ENCODE peak calls at places on chromosomes 7 and 10, in four cellular contexts. Y, W, J and C are unnamed samples. For H3K4me1 and H3K27me3, the result is how much of the 10 kb centered on the place peaks cover.

GRCh38 chr10:22433875-22434274 is 88.6 kb downstream of the SPAG6 start:
- DNase-seq in W (peak), J (peak), Y (no peak), C (no peak)

GRCh38 chr10:68559872-68560200 is 301 bp upstream of the TET1 start:
- DNase-seq in Y (no peak), J (no peak), W (peak), C (no peak)

GRCh38 chr10:68208424-68209042 is 23.4 kb downstream of the ATOH7 start:
- DNase-seq in Y (peak), J (peak), W (peak), C (no peak)

GRCh38 chr10:29495366-29495765 is 139.4 kb downstream of the SVIL start:
- DNase-seq in J (no peak), W (no peak), Y (no peak), C (no peak)

GRCh38 chr10:72685264-72685921 is 6.5 kb upstream of the MCU start:
- DNase-seq in Y (peak), W (no peak), J (no peak), C (no peak)

GRCh38 chr10:122374246-122374858 is at the start of gene PLEKHA1:
- DNase-seq in J (peak), W (peak), Y (peak), C (peak)

GRCh38 chr10:81905161-81905560 is 30.2 kb downstream of the NRG3 start:
- DNase-seq in J (no peak), Y (no peak), W (no peak), C (no peak)

GRCh38 chr7:28346256-28346655 is 66.1 kb upstream of the CREB5 start:
- DNase-seq in Y (no peak), W (no peak), J (no peak), C (no peak)

GRCh38 chr10:63534723-63535122 is 13.5 kb downstream of the REEP3 start:
- DNase-seq in J (no peak), W (no peak), Y (no peak), C (no peak)

GRCh38 chr7:16083931-16084330 is 337.4 kb downstream of the CRPPA start:
- DNase-seq in Y (no peak), J (peak), W (peak), C (no peak)

GRCh38 chr10:14751576-14752330 is 22.9 kb downstream of the FAM107B start:
- DNase-seq in Y (no peak), J (no peak), W (no peak), C (no peak)

GRCh38 chr10:14285941-14286555 is 44.7 kb downstream of the FRMD4A start:
- DNase-seq in Y (no peak), W (no peak), J (no peak), C (no peak)

GRCh38 chr7:102044984-102045673 is 227.7 kb downstream of the CUX1 start:
- DNase-seq in W (peak), J (no peak), Y (no peak), C (peak)

GRCh38 chr10:117553815-117554172 is 11.2 kb downstream of the EMX2 start:
- DNase-seq in J (no peak), Y (no peak), W (no peak), C (no peak)

GRCh38 chr10:76922666-76923065 is 714.9 kb downstream of the KCNMA1 start:
- DNase-seq in J (no peak), Y (no peak), W (no peak), C (no peak)

GRCh38 chr10:101310528-101311439 is 43.2 kb upstream of the BTRC start:
- DNase-seq in W (no peak), J (no peak), Y (peak), C (no peak)

GRCh38 chr7:150934045-150934766 is 43.9 kb downstream of the KCNH2 start:
- DNase-seq in Y (no peak), W (no peak), J (no peak), C (no peak)

GRCh38 chr10:61001731-61002122 is 57.7 kb upstream of the RHOBTB1 start:
- DNase-seq in Y (no peak), W (no peak), J (no peak), C (no peak)

GRCh38 chr7:151723321-151723720 is 153.6 kb downstream of the PRKAG2 start:
- DNase-seq in W (no peak), Y (no peak), J (no peak), C (no peak)

GRCh38 chr7:96204601-96205000 is 117.3 kb downstream of the SLC25A13 start:
- DNase-seq in J (no peak), Y (no peak), W (no peak), C (no peak)

GRCh38 chr7:158975526-158976467 is 119.4 kb downstream of the DYNC2I1 start:
- DNase-seq in W (no peak), Y (peak), J (no peak), C (no peak)

GRCh38 chr10:69656719-69657269 is 26.7 kb downstream of the FAM241B start:
- DNase-seq in W (no peak), Y (no peak), J (no peak), C (no peak)

GRCh38 chr10:17029581-17030271 is 99.9 kb downstream of the CUBN start:
- DNase-seq in Y (peak), W (peak), J (peak), C (peak)

GRCh38 chr7:73429218-73429617 is 4.4 kb upstream of the FZD9 start:
- DNase-seq in Y (no peak), J (no peak), W (no peak), C (no peak)

GRCh38 chr7:50632561-50633413 is 67.6 kb upstream of the DDC start:
- DNase-seq in J (peak), Y (peak), W (peak), C (peak)

GRCh38 chr10:80168679-80169380 is 36.3 kb downstream of the PLAC9 start:
- DNase-seq in W (no peak), J (no peak), Y (no peak), C (no peak)

GRCh38 chr7:39527296-39527695 is 38.9 kb upstream of the YAE1 start:
- DNase-seq in Y (no peak), W (no peak), J (no peak), C (no peak)

GRCh38 chr10:15311249-15311884 is 59.7 kb downstream of the FAM171A1 start:
- DNase-seq in J (no peak), W (no peak), Y (no peak), C (no peak)

GRCh38 chr7:120877706-120878105 is 19.8 kb upstream of the TSPAN12 start:
- DNase-seq in Y (no peak), W (no peak), J (no peak), C (no peak)

GRCh38 chr7:55523366-55523765 is 48.9 kb downstream of the VOPP1 start:
- DNase-seq in W (no peak), J (no peak), Y (no peak), C (no peak)

GRCh38 chr7:66033471-66034385 is 41.9 kb upstream of the ASL start:
- DNase-seq in J (no peak), W (no peak), Y (no peak), C (no peak)

GRCh38 chr10:47404446-47404845 is 20.4 kb upstream of the ZNF488 start:
- DNase-seq in W (no peak), Y (no peak), J (no peak), C (peak)

GRCh38 chr7:72234086-72234485 is 178.1 kb downstream of the CALN1 start:
- DNase-seq in J (no peak), W (no peak), Y (no peak), C (no peak)

GRCh38 chr7:47572939-47573757 is 8.8 kb downstream of the TNS3 start:
- DNase-seq in Y (peak), W (no peak), J (no peak), C (no peak)
- H3K4me1 ChIP-seq in Y (under half), W (half or more), J (half or more), C (half or more)

DNA sequence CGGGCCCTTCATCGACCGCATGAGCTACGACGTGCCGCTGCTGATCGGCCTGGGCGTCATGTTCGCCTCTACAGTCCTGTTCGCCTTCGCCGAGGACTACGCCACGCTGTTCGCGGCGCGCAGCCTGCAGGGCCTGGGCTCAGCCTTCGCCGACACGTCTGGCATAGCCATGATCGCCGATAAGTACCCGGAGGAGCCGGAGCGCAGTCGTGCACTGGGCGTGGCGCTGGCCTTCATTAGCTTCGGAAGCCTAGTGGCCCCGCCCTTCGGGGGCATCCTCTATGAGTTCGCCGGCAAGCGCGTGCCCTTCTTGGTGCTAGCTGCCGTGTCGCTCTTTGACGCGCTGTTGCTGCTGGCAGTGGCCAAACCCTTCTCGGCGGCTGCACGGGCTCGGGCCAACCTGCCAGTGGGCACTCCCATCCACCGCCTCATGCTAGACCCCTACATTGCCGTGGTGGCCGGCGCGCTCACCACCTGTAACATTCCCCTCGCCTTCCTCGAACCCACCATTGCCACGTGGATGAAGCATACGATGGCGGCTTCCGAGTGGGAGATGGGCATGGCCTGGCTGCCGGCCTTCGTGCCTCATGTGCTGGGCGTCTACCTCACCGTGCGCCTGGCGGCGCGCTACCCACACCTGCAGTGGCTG is 1.2 kb downstream of the SLC18A3 start:
- DNase-seq in Y (no peak), J (no peak), W (no peak), C (peak)
- H3K27me3 ChIP-seq in Y (half or more), J (half or more), W (under half), C (half or more)

GRCh38 chr10:110399163-110400094 is 94.7 kb upstream of the SMNDC1 start:
- DNase-seq in Y (peak), W (peak), J (peak), C (no peak)
- H3K4me3 ChIP-seq in Y (no peak), W (peak), J (peak), C (no peak)

GRCh38 chr7:36742911-36743775 is 18.8 kb upstream of the AOAH start:
- DNase-seq in W (no peak), J (no peak), Y (no peak), C (no peak)
- H3K4me1 ChIP-seq in W (under half), J (under half), Y (under half), C (under half)

DNA sequence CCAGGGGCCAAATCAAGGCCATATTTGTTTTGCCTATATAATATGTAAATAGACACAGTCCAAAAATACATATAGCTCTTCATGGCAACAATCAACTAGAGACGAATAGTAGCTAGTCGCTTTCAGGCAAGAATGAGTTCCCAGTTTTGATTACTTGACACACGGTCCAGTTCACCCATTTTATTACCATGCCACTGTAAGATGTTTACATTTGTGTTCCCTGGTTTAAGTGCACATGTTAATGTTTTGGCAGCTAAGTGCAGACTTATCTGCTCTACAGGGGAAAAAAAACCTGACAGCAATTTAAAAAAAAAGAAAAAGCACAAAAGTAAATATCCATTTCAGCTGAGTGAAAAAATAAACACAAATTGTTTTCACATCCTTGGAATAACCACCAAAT is 213.1 kb downstream of the TPK1 start:
- DNase-seq in Y (peak), W (no peak), J (no peak), C (no peak)
- H3K27me3 ChIP-seq in Y (under half), W (under half), J (under half), C (under half)

GRCh38 chr10:43576580-43576979 is 2.2 kb upstream of the ZNF239 start:
- DNase-seq in W (no peak), J (no peak), Y (no peak), C (no peak)

GRCh38 chr10:43574906-43575305 is 490 bp upstream of the ZNF239 start:
- DNase-seq in W (no peak), Y (no peak), J (no peak), C (no peak)

GRCh38 chr10:43576062-43576461 is 1.6 kb upstream of the ZNF239 start:
- DNase-seq in W (no peak), J (no peak), Y (peak), C (no peak)

GRCh38 chr10:43574035-43574892 is at the start of gene ZNF239:
- DNase-seq in W (peak), J (peak), Y (peak), C (peak)

GRCh38 chr10:43573250-43574034 is 974 bp downstream of the ZNF239 start:
- DNase-seq in W (no peak), J (no peak), Y (no peak), C (no peak)
- H3K4me3 ChIP-seq in W (peak), J (no peak), Y (peak), C (peak)

GRCh38 chr10:124680675-124681074 is 63.5 kb downstream of the FAM53B start:
- DNase-seq in Y (peak), W (no peak), J (no peak), C (peak)

GRCh38 chr10:124679401-124679800 is 64.8 kb downstream of the FAM53B start:
- DNase-seq in Y (no peak), W (no peak), J (no peak), C (no peak)

GRCh38 chr10:124678566-124679240 is 65.5 kb downstream of the FAM53B start:
- DNase-seq in J (no peak), Y (no peak), W (no peak), C (no peak)

GRCh38 chr10:124681626-124682552 is 62.3 kb downstream of the FAM53B start:
- DNase-seq in W (no peak), Y (no peak), J (no peak), C (no peak)

GRCh38 chr10:124681091-124681490 is 63.1 kb downstream of the FAM53B start:
- DNase-seq in Y (no peak), J (no peak), W (no peak), C (no peak)
- H3K4me1 ChIP-seq in Y (under half), J (under half), W (under half), C (half or more)

DNA sequence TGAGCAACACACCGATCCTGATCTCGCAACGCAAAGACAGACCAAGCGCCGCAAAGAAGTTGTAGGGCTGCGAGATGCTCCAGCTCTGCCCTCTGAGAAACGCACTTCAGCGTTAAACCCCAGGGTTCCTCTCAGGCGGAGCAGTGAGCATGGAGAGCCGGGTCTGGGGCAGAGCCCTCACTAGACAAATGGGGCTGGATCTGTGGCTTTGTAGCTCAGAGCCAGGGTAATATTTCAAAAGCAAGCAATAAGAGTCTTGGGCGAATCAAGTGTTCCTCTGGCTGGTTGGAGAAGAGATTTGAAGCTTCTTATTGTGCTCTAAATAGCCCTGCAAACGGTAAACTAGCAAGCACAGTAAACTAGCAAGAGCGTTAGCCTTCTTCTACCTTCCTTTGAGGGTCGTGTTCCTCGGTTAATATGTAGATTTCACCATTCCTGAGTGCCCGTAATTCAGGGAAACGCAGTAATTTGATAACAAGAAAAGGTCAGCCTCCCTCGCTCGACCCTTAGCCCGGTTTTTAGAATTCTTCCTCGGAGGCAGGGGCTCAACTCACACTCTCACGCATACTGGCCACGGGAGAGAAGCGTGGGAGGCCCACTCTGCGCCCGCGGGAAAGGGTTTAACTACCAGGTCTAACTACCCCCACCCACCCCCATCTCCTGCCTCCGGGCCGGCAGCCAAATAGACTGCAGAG is 6.7 kb downstream of the SKAP2 start:
- DNase-seq in W (no peak), J (peak), Y (no peak), C (no peak)
- H3K27me3 ChIP-seq in W (under half), J (under half), Y (under half), C (under half)

DNA sequence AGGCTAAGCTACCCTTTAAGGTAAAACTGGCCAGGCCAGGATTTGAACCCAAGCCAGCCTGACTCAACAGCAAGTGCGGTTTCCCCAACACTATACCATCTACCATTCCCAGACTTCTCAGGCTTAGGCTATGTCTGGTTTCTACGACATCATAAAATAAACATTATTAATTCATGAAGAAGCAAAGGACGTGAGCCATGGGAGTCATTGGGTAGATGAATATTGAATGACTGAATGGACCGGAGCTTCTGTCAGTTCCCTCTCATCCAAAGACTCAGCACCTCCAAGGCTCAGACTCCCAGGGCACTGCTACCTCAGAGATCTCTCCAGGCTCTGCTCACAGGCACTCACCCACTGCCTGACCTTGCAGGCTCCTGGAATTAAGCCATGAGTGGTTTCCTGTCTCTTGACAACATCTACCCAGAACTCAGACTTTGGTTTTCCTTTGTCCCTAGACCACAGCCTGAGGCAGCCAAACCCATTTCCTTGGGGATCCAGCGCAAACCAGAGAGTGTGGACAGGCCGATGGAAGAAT is 64.6 kb upstream of the STEAP1B start:
- DNase-seq in J (peak), W (no peak), Y (no peak), C (no peak)
- H3K4me3 ChIP-seq in J (no peak), W (no peak), Y (no peak), C (no peak)